ENCODE peak calls at places on chromosomes 11 and 22, in four cellular contexts. G, J, N and M are unnamed samples.

GRCh38 chr11:75276696-75277095 is 36.1 kb downstream of the TPBGL start:
- DNase-seq in J (no peak), G (no peak), N (no peak), M (no peak)

GRCh38 chr11:24509114-24509513 is 12.3 kb downstream of the LUZP2 start:
- DNase-seq in N (no peak), G (peak), J (no peak), M (no peak)

GRCh38 chr11:76850815-76851214 is 9.9 kb upstream of the ACER3 start:
- DNase-seq in N (no peak), G (no peak), J (no peak), M (no peak)

GRCh38 chr22:35335936-35336781 is 36.5 kb downstream of the TOM1 start:
- DNase-seq in J (no peak), N (no peak), G (no peak), M (peak)

GRCh38 chr11:21285104-21285503 is 615.7 kb downstream of the NELL1 start:
- DNase-seq in G (no peak), J (no peak), N (no peak), M (no peak)

GRCh38 chr22:27170491-27170890 is 513.1 kb downstream of the MIAT start:
- DNase-seq in G (peak), N (no peak), J (peak), M (no peak)

GRCh38 chr11:443542-444199 is 1.9 kb upstream of the ANO9 start:
- DNase-seq in J (no peak), G (peak), N (no peak), M (no peak)

GRCh38 chr11:127130321-127130720 is 129.8 kb upstream of the KIRREL3 start:
- DNase-seq in J (no peak), G (no peak), N (no peak), M (no peak)

GRCh38 chr11:74018331-74019005 is 9.6 kb upstream of the UCP3 start:
- DNase-seq in N (no peak), G (peak), J (peak), M (no peak)

GRCh38 chr11:70624598-70624993 is 226.3 kb downstream of the CTTN start:
- DNase-seq in G (no peak), N (no peak), J (no peak), M (no peak)

GRCh38 chr11:35661539-35661938 is 1.0 kb upstream of the TRIM44 start:
- DNase-seq in J (no peak), N (no peak), G (no peak), M (no peak)

GRCh38 chr11:2880646-2881045 is 4.9 kb downstream of the CDKN1C start:
- DNase-seq in G (no peak), J (no peak), N (no peak), M (no peak)

GRCh38 chr11:35216962-35217667 is 78.1 kb downstream of the CD44 start:
- DNase-seq in G (no peak), J (no peak), N (peak), M (peak)

GRCh38 chr11:1150769-1151365 is 6.9 kb upstream of the MUC5AC start:
- DNase-seq in G (peak), J (no peak), N (no peak), M (no peak)

GRCh38 chr11:94185387-94186084 is 56.9 kb downstream of the PANX1 start:
- DNase-seq in N (no peak), J (peak), G (no peak), M (no peak)

GRCh38 chr22:20526628-20527355 is 19.4 kb downstream of the MED15 start:
- DNase-seq in N (no peak), G (peak), J (no peak), M (no peak)

GRCh38 chr11:117535870-117536411 is 208.3 kb downstream of the CEP164 start:
- DNase-seq in J (no peak), N (no peak), G (no peak), M (no peak)

GRCh38 chr11:66068923-66069714 is 953 bp upstream of the PACS1 start:
- DNase-seq in N (peak), J (no peak), G (peak), M (no peak)

GRCh38 chr22:43521716-43522115 is 109.9 kb downstream of the MPPED1 start:
- DNase-seq in G (no peak), J (no peak), N (no peak), M (no peak)

GRCh38 chr22:39316440-39317083 is 2.9 kb downstream of the RPL3 start:
- DNase-seq in G (peak), J (peak), N (peak), M (peak)

GRCh38 chr11:2586091-2586792 is 113.6 kb downstream of the KCNQ1OT1 start:
- DNase-seq in N (no peak), J (no peak), G (no peak), M (no peak)

GRCh38 chr11:65593518-65594414 is 1.8 kb downstream of the KCNK7 start:
- DNase-seq in G (peak), J (no peak), N (no peak), M (no peak)

GRCh38 chr11:57368106-57368826 is 12.7 kb downstream of the PRG3 start:
- DNase-seq in G (no peak), N (no peak), J (no peak), M (no peak)

GRCh38 chr11:19089421-19089820 is 27.5 kb upstream of the ZDHHC13 start:
- DNase-seq in N (no peak), J (no peak), G (no peak), M (no peak)

GRCh38 chr11:83272627-83273026 is 13.5 kb downstream of the CCDC90B start:
- DNase-seq in G (peak), J (peak), N (no peak), M (no peak)

GRCh38 chr22:26610072-26610958 is 7.5 kb downstream of the CRYBB1 start:
- DNase-seq in G (peak), J (peak), N (no peak), M (peak)

GRCh38 chr11:126978911-126979310 is 21.7 kb downstream of the KIRREL3 start:
- DNase-seq in J (no peak), G (no peak), N (no peak), M (no peak)

GRCh38 chr11:68749061-68749491 is 2.2 kb downstream of the TESMIN start:
- DNase-seq in N (no peak), J (no peak), G (no peak), M (no peak)

GRCh38 chr11:94897330-94897768 is 76.0 kb downstream of the CWC15 start:
- DNase-seq in G (peak), N (peak), J (peak), M (peak)

GRCh38 chr11:107708787-107709186 is 3.1 kb downstream of the SLN start:
- DNase-seq in G (no peak), N (no peak), J (no peak), M (no peak)

GRCh38 chr11:63767415-63768231 is 952 bp downstream of the ZFTA start:
- DNase-seq in J (peak), N (peak), G (peak), M (peak)

GRCh38 chr11:107706531-107706930 is 5.3 kb downstream of the SLN start:
- DNase-seq in G (peak), J (no peak), N (no peak), M (no peak)

GRCh38 chr11:83403990-83404389 is 117.8 kb upstream of the CCDC90B start:
- DNase-seq in N (no peak), J (no peak), G (no peak), M (no peak)

GRCh38 chr11:73415854-73416615 is 39.8 kb downstream of the RELT start:
- DNase-seq in G (peak), N (no peak), J (no peak), M (no peak)

GRCh38 chr11:133842053-133842452 is 3.3 kb downstream of the SPATA19 start:
- DNase-seq in N (no peak), J (no peak), G (no peak), M (no peak)

GRCh38 chr11:9137293-9138132 is 46.1 kb upstream of the SCUBE2 start:
- DNase-seq in N (peak), G (peak), J (peak), M (peak)

GRCh38 chr11:120568572-120569307 is 57.2 kb downstream of the GRIK4 start:
- DNase-seq in J (no peak), G (no peak), N (no peak), M (no peak)
- H3K4me3 ChIP-seq in J (no peak), G (no peak), N (no peak), M (no peak)

GRCh38 chr22:32789797-32790620 is 11.5 kb upstream of the TIMP3 start:
- DNase-seq in G (no peak), J (no peak), N (no peak), M (no peak)
- H3K4me3 ChIP-seq in G (no peak), J (no peak), N (no peak), M (no peak)

DNA sequence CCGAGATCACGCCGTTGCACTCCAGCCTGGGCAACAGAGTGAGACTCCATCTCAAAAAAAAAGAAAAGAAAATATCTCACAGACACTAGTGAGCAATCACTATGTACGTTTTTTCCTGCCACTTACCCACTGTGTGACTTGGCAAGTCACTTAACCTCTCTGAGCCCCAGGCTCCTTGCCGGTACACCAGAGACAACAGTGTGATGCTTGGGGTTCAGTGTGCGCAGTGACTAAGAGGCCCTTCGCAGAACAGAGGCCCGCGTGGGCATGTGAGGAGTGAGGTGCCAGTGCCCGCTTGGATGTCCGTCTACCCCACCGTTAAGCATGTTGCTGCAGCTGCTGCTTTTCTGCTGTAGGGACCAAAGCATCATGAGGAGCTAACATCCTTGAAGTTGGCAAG is 6.7 kb downstream of the OAF start:
- DNase-seq in N (no peak), J (no peak), G (no peak), M (no peak)
- H3K4me3 ChIP-seq in N (no peak), J (no peak), G (no peak), M (no peak)

DNA sequence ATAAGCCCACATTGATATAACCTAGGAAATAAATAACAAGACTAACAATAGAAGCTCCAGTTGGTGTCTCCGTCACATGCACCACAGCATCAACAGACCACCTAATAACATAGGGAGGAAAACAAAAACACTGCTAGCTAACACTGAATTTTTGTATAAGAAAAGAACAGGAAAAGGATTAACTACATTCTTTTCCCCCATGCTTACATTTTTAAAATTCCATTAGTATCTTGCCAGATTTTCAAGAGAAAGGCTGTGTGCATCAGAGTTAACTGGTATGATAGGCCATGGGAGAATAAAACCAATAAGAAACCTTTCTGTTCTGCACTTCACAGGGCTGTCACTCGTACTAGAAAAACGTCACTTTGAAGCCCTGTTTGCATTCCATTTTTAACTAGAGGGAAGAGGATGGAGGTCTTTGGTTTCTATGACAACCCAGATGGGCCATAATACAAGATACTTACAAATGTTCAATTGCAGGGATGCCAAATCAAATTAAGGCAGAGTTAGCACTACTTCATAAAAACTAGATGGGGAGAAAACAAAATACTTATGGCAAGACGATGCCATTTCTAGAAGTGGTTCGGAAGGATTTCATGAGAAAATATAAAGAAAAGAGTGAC is 79.1 kb downstream of the LARGE2 start:
- DNase-seq in G (peak), J (peak), N (no peak), M (no peak)
- H3K4me3 ChIP-seq in G (no peak), J (no peak), N (no peak), M (no peak)

GRCh38 chr22:30288414-30289125 is 735 bp downstream of the CASTOR1 start:
- DNase-seq in N (no peak), J (no peak), G (no peak), M (no peak)

GRCh38 chr22:30290679-30291333 is 1.5 kb upstream of the CASTOR1 start:
- DNase-seq in N (no peak), G (peak), J (no peak), M (peak)

GRCh38 chr22:30290318-30290678 is 993 bp upstream of the CASTOR1 start:
- DNase-seq in G (peak), N (no peak), J (no peak), M (no peak)

GRCh38 chr22:30289126-30289979 is at the start of gene CASTOR1:
- DNase-seq in N (peak), G (peak), J (peak), M (peak)

DNA sequence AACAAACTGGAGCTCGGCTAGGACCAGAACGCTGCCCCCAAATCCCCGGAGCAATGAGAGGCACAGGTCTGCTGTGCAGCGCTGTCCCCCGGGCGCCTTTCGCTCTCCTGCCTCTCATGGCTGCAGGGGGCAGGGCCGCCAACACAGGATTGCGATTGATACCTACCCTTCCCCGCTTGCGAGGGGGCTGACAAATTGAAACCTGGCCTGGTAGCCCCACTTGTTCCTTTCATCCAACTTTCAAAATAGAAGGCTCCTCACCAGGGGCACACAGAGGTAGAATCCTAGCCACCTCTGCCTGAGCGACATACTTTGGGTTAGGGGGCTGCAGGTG is 642 bp upstream of the CASTOR1 start:
- DNase-seq in G (no peak), N (no peak), J (no peak), M (no peak)
- H3K4me3 ChIP-seq in G (peak), N (peak), J (peak), M (peak)

GRCh38 chr11:44243086-44243485 is 66.9 kb downstream of the ALX4 start:
- DNase-seq in G (no peak), J (no peak), N (no peak), M (no peak)

GRCh38 chr11:44247508-44247907 is 62.4 kb downstream of the ALX4 start:
- DNase-seq in J (peak), N (no peak), G (no peak), M (no peak)

GRCh38 chr11:44246726-44247125 is 63.2 kb downstream of the ALX4 start:
- DNase-seq in N (no peak), J (peak), G (peak), M (no peak)

GRCh38 chr11:44243633-44244343 is 66.2 kb downstream of the ALX4 start:
- DNase-seq in J (peak), G (peak), N (no peak), M (no peak)

DNA sequence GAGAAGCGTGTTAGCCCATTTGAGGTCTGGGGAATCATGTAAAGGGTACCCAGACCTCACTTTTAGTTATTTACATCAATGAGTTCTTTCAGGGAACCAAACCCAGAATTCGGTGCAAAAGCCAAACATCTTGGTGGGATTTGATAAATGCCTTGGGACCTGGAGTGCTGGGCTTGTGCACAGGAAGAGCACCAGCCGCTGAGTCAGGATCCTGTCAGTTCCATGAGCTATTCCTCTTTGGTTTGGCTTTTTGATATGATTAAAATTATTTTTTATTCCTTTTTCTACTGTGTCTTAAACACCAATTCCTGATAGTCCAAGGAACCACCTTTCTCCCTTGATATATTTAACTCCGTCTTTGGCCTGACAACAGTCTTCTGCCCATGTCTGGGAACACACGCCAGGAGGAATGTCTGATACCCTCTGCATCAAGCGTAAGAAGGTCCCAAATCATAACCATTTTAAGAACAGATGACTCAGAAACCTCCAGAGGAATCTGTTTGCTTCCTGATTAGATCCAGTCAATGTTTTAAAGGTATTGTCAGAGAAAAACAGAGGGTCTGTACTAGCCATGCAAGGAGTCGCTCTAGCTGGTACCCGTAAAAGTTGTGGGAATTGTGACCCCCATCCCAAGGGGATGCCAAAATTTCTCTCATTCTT is 65.2 kb downstream of the ALX4 start:
- DNase-seq in G (peak), J (no peak), N (no peak), M (no peak)
- H3K4me3 ChIP-seq in G (no peak), J (no peak), N (no peak), M (no peak)

DNA sequence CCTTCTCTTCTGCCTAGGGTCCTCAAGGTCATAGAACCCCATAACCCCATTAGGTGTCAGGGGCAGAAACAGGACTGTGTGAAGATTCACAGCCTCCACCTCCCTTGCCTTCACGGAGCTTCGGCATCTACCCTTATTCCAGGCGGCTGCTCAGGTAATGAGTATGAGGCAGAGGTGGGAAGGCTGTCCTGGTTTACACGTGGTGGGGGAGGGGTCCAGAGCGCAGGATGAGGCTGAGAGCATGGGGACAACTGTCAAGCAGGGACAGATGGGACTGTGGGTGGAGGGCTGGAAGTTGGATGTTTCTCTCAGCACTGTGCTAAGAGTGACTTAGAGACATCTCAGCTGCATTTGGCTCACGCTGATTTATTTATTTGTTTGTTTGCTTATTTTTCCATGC is 4.3 kb upstream of the RAD9A start:
- DNase-seq in J (no peak), N (no peak), G (no peak), M (no peak)
- H3K4me3 ChIP-seq in J (no peak), N (no peak), G (no peak), M (no peak)

GRCh38 chr11:120255519-120255866 is 15.6 kb downstream of the POU2F3 start:
- DNase-seq in N (no peak), J (no peak), G (no peak), M (no peak)

GRCh38 chr11:120257346-120257745 is 17.4 kb downstream of the POU2F3 start:
- DNase-seq in N (no peak), J (no peak), G (no peak), M (no peak)

GRCh38 chr11:120256178-120256577 is 16.2 kb downstream of the POU2F3 start:
- DNase-seq in J (no peak), G (no peak), N (no peak), M (no peak)

GRCh38 chr11:120256779-120257178 is 16.8 kb downstream of the POU2F3 start:
- DNase-seq in G (no peak), N (no peak), J (no peak), M (no peak)

DNA sequence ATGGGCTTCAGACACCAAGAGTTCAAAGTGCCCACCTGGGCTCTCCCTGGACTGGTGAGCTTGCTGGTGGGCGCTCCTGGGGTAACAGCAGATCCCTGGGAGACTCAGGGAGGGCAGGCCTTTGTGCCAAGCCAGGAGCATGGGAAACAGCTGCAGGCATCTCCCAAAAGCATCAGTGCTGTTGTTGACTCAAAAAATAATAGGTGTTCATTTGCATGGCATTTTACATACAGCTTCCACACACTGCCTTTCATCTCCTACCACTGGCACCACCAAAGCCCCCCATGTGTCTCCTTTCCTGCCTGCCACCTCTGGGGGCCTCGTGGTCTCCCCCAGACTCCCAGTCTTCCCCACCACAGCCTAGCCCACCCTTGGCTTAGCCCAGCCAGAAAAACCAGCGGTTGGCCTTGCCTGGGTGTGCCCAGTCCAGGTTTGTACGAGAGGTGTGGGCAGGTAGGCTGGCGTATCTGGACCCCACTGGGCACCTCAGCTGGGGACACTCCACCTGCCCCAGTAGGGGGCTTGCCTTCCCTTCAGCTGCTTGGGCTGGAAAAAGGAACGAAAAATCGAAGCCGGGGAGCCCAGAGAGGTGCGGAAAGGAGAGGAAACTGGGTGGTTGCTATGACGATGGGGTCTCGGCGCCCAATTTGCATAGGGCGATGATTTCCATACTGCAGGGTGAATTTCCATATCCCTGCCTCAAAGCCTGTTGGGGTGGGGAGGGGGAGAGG is 15.0 kb downstream of the POU2F3 start:
- DNase-seq in N (no peak), J (no peak), G (no peak), M (no peak)
- H3K4me3 ChIP-seq in N (no peak), J (no peak), G (no peak), M (no peak)

GRCh38 chr11:61914471-61915171 is 2.7 kb downstream of the RAB3IL1 start:
- DNase-seq in G (no peak), J (no peak), N (no peak), M (no peak)

GRCh38 chr11:61912530-61912898 is 4.9 kb downstream of the RAB3IL1 start:
- DNase-seq in N (no peak), J (no peak), G (no peak), M (no peak)

GRCh38 chr11:61911701-61912529 is 5.5 kb downstream of the RAB3IL1 start:
- DNase-seq in N (no peak), G (no peak), J (no peak), M (no peak)

GRCh38 chr11:61913699-61914395 is 3.5 kb downstream of the RAB3IL1 start:
- DNase-seq in J (no peak), N (no peak), G (no peak), M (no peak)

GRCh38 chr11:61912991-61913698 is 4.2 kb downstream of the RAB3IL1 start:
- DNase-seq in G (no peak), N (no peak), J (no peak), M (no peak)
- H3K4me3 ChIP-seq in G (no peak), N (no peak), J (no peak), M (no peak)